ENCODE peak calls at places on chromosomes 13 and 19, in ten cellular contexts. V is stomach, D is H1, U is HepG2, I is transverse colon, E is suprapubic skin, N is GM12892, X is endothelial cell of umbilical vein, Z is GM12878, F is K562. K is an unnamed sample.

GRCh38 chr13:37129867-37130266 is 24.4 kb upstream of the CSNK1A1L start:
- DNase-seq in V (no peak), D (no peak), U (no peak), I (no peak), E (no peak), N (no peak), X (no peak), Z (no peak), F (no peak), K (no peak)

GRCh38 chr19:2289714-2290435 is 7.9 kb upstream of the PEAK3 start:
- DNase-seq in V (peak), D (no peak), U (no peak), I (peak), E (no peak), N (peak), X (no peak), Z (peak), F (peak), K (peak)

GRCh38 chr19:43430976-43431375 is 16.3 kb downstream of the TEX101 start:
- DNase-seq in V (no peak), D (no peak), U (no peak), I (no peak), E (no peak), N (no peak), X (no peak), Z (no peak), F (no peak), K (no peak)

GRCh38 chr13:61247149-61247936 is 168.3 kb downstream of the PCDH20 start:
- DNase-seq in V (no peak), D (peak), U (no peak), I (no peak), E (no peak), N (no peak), X (no peak), Z (peak), F (no peak), K (no peak)

GRCh38 chr13:29513002-29513980 is 82.2 kb downstream of the SLC7A1 start:
- DNase-seq in V (no peak), D (no peak), U (no peak), I (no peak), E (no peak), N (no peak), X (peak), Z (no peak), F (no peak), K (no peak)

GRCh38 chr19:6738726-6739389 is 622 bp upstream of the TRIP10 start:
- DNase-seq in V (peak), D (peak), U (no peak), I (peak), E (no peak), N (no peak), X (no peak), Z (no peak), F (no peak), K (no peak)

GRCh38 chr13:27374126-27374613 is 50.2 kb upstream of the GTF3A start:
- DNase-seq in V (no peak), D (no peak), U (no peak), I (peak), E (no peak), N (no peak), X (no peak), Z (no peak), F (no peak), K (no peak)

GRCh38 chr19:4025317-4025716 is 17.8 kb downstream of the PIAS4 start:
- DNase-seq in V (no peak), D (no peak), U (no peak), I (no peak), E (no peak), N (no peak), X (no peak), Z (no peak), F (no peak), K (no peak)

GRCh38 chr19:12047868-12048267 is 4.9 kb downstream of the ZNF878 start:
- DNase-seq in V (no peak), D (no peak), U (peak), I (no peak), E (no peak), N (no peak), X (no peak), Z (no peak), F (no peak), K (no peak)

GRCh38 chr13:83941669-83942335 is 59.5 kb upstream of the SLITRK1 start:
- DNase-seq in V (no peak), D (no peak), U (peak), I (no peak), E (no peak), N (no peak), X (no peak), Z (no peak), F (no peak), K (no peak)

GRCh38 chr13:44017756-44018309 is 138.1 kb downstream of the LACC1 start:
- DNase-seq in V (no peak), D (no peak), U (no peak), I (no peak), E (no peak), N (no peak), X (no peak), Z (no peak), F (no peak), K (no peak)

GRCh38 chr13:110799246-110800236 is 86.0 kb downstream of the ING1 start:
- DNase-seq in V (no peak), D (no peak), U (no peak), I (no peak), E (no peak), N (no peak), X (peak), Z (no peak), F (no peak), K (no peak)
- TF ChIP-seq POLR2AphosphoS5 in V (no peak), D (no peak), U (no peak), I (no peak), E (no peak), N (no peak), X (no peak), Z (no peak), F (no peak), K (no peak)

GRCh38 chr19:50500060-50500752 is 10.8 kb downstream of the JOSD2 start:
- DNase-seq in V (no peak), D (peak), U (no peak), I (no peak), E (no peak), N (no peak), X (no peak), Z (no peak), F (peak), K (no peak)
- TF ChIP-seq POLR2A in V (no peak), D (no peak), U (no peak), I (no peak), E (no peak), N (no peak), X (no peak), Z (no peak), F (no peak), K (no peak)

GRCh38 chr13:98500963-98501421 is 75.9 kb downstream of the STK24 start:
- DNase-seq in V (no peak), D (no peak), U (no peak), I (no peak), E (no peak), N (peak), X (no peak), Z (peak), F (no peak), K (peak)
- TF ChIP-seq POLR2AphosphoS5 in V (no peak), D (no peak), U (no peak), I (no peak), E (no peak), N (no peak), X (no peak), Z (no peak), F (no peak), K (no peak)

DNA sequence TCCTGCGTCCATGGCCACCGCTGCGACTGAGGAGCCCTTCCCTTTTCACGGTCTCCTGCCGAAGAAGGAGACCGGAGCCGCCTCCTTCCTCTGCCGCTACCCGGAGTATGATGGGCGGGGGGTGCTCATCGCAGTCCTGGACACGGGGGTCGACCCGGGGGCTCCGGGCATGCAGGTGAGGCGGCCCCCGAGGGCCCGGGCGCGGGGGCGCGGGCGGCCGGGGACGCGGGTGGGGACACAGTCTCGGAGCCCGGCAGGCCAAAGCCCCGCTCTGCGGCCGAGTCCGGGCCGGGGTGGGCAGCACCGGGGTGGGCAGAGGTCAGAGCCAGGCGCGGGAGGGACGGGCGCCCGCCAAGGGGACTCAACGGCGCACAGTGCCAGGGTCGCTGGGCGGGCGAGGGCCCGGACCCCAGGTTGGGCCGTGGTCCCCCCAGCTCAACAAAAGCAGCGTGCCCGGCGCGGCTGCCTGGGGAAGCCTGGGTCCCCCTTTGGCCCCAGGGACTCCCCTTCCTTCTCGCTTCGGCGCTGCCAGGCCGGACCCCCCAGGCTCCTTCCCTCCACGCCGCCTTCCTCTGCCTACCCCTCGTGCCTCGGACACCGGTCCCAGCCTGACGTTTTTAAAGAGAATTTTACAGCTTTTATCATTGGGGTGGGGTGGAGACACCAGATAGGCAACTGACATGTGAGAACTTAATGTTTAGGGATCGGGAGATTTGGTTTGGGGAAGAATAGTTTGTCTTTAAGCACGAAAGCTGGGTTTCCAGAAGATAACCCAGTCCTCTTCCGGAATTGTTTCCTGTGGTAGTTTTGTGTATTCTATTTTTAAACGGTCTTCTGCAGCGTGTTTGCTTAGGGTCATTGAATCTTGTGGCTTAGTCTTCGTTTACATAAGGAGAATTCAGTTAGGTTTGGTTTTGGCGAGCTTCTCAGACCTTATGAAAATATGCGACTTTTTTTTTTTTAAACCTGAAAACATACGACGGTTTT is 536 bp downstream of the TPP2 start:
- DNase-seq in V (no peak), D (no peak), U (no peak), I (peak), E (peak), N (peak), X (peak), Z (no peak), F (peak), K (no peak)
- TF ChIP-seq POLR2A in V (no peak), D (no peak), U (no peak), I (no peak), E (no peak), N (no peak), X (no peak), Z (no peak), F (no peak), K (no peak)

DNA sequence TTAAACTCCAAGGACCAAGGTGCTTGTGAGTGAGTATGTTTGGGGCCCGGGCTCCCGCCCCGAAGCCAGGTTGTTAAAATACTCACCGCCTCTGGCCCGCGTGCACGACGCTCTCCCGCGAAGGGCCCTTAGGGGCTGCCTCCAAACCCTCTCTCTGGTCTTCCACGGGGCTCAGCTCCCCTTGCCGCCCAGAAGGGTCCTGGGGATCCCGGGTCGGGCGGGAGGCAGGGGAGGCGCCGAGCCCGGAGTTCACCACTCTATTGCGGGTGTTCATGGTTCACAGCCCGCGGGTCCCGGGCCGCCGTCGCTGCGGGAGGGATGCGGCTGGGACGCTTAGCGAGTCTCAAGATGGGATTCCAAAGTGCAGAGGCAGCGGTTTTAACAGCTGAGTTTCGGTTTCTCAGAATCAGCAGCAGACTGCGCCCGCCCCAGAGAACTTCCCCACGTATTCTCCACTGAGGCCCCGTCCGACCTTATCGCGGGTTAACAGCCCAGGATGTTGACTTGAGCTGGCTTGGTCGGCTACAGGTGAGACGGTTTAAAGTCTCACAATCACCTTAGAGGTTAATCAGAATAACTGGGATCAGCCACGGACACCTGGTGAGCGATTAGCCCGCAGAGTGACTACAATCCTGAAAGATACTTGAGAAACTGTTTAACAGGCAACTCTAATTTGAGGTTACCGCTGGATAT is at the start of gene EPSTI1:
- DNase-seq in V (peak), D (peak), U (no peak), I (peak), E (peak), N (peak), X (peak), Z (no peak), F (peak), K (peak)
- TF ChIP-seq POLR2AphosphoS5 in V (no peak), D (no peak), U (no peak), I (peak), E (no peak), N (peak), X (no peak), Z (peak), F (no peak), K (peak)

GRCh38 chr13:42894765-42895181 is 97.3 kb downstream of the EPSTI1 start:
- DNase-seq in V (no peak), D (no peak), U (no peak), I (no peak), E (no peak), N (no peak), X (peak), Z (no peak), F (no peak), K (no peak)

GRCh38 chr13:42892760-42893159 is 99.3 kb downstream of the EPSTI1 start:
- DNase-seq in V (no peak), D (no peak), U (no peak), I (no peak), E (no peak), N (no peak), X (no peak), Z (no peak), F (no peak), K (no peak)

GRCh38 chr13:42891591-42891990 is 100.5 kb downstream of the EPSTI1 start:
- DNase-seq in V (no peak), D (no peak), U (no peak), I (peak), E (no peak), N (no peak), X (peak), Z (no peak), F (no peak), K (no peak)

GRCh38 chr13:42895781-42896180 is 96.3 kb downstream of the EPSTI1 start:
- DNase-seq in V (no peak), D (no peak), U (no peak), I (no peak), E (no peak), N (no peak), X (peak), Z (no peak), F (no peak), K (no peak)

GRCh38 chr13:42893346-42893745 is 98.7 kb downstream of the EPSTI1 start:
- DNase-seq in V (no peak), D (no peak), U (no peak), I (no peak), E (no peak), N (no peak), X (peak), Z (no peak), F (no peak), K (no peak)
- TF ChIP-seq POLR2A in V (no peak), D (no peak), U (no peak), I (no peak), E (no peak), N (no peak), X (no peak), Z (no peak), F (no peak), K (no peak)

K was measured in GM12891.